ENCODE peak calls at places on chromosome 4, in eight cellular contexts. E is hepatocyte, Q is PC-3, T is neural progenitor cell, F is Karpas-422, V is aorta, L is HCT116, Z is neuronal stem cell. D is an unnamed sample.

GRCh38 chr4:184310881-184311709 is 93.4 kb upstream of the ENPP6 start:
- DNase-seq in E (peak; percentile 43), Z (no peak), V (peak; percentile 47), T (no peak), Q (no peak), F (no peak), L (no peak), D (peak; percentile 80)

GRCh38 chr4:120052840-120053239 is 13.8 kb downstream of the MAD2L1 start:
- DNase-seq in T (no peak), Q (peak; percentile 14), E (peak; percentile 71), F (no peak), Z (no peak), L (no peak), V (peak; percentile 83), D (peak; percentile 56)

GRCh38 chr4:38308728-38309315 is 348.6 kb downstream of the PTTG2 start:
- DNase-seq in L (no peak), Q (peak; percentile 77), E (no peak), V (no peak), T (no peak), Z (no peak), F (no peak), D (no peak)

GRCh38 chr4:16752150-16752549 is 146.3 kb downstream of the LDB2 start:
- DNase-seq in Z (no peak), L (no peak), E (no peak), T (no peak), V (no peak), Q (peak; percentile 16), F (no peak), D (no peak)

GRCh38 chr4:6343950-6344408 is 74.3 kb downstream of the WFS1 start:
- DNase-seq in E (peak; percentile 52), V (peak; percentile 29), F (peak; percentile 62), Z (no peak), Q (peak; percentile 85), T (no peak), L (peak; percentile 79), D (no peak)

GRCh38 chr4:82706349-82707000 is 92.1 kb downstream of the SCD5 start:
- DNase-seq in F (no peak), L (no peak), Z (no peak), Q (no peak), T (no peak), V (no peak), E (no peak), D (no peak)

GRCh38 chr4:177718514-177718913 is 276.3 kb upstream of the AGA start:
- DNase-seq in E (no peak), V (no peak), T (no peak), Q (peak; percentile 34), L (no peak), F (no peak), Z (no peak), D (no peak)

GRCh38 chr4:1871471-1872021 is 353 bp downstream of the NSD2 start:
- DNase-seq in Q (no peak), T (no peak), F (no peak), Z (peak; percentile 59), V (peak; percentile 65), E (peak; percentile 73), L (no peak), D (no peak)

GRCh38 chr4:139628184-139629012 is 37.2 kb upstream of the MGST2 start:
- DNase-seq in L (no peak), Z (no peak), F (no peak), Q (no peak), V (no peak), E (no peak), T (peak; percentile 70), D (no peak)

GRCh38 chr4:165443276-165443675 is 64.5 kb downstream of the CPE start:
- DNase-seq in L (no peak), T (no peak), F (no peak), E (no peak), Q (no peak), Z (no peak), V (no peak), D (no peak)

GRCh38 chr4:18934197-18934596 is 912.6 kb upstream of the LCORL start:
- DNase-seq in V (no peak), Q (peak; percentile 33), Z (no peak), T (no peak), L (no peak), E (no peak), F (peak; percentile 49), D (no peak)

GRCh38 chr4:36399762-36400353 is 118.4 kb downstream of the DTHD1 start:
- DNase-seq in E (peak; percentile 41), L (no peak), F (peak; percentile 60), Q (peak; percentile 53), Z (no peak), V (no peak), T (peak; percentile 15), D (no peak)

GRCh38 chr4:148074462-148074861 is 342.6 kb downstream of the ARHGAP10 start:
- DNase-seq in L (no peak), T (no peak), Z (no peak), Q (no peak), V (no peak), E (no peak), F (no peak), D (no peak)

GRCh38 chr4:43781125-43781524 is 667.5 kb downstream of the KCTD8 start:
- DNase-seq in Q (no peak), Z (no peak), E (no peak), L (no peak), V (no peak), F (no peak), T (no peak), D (no peak)

GRCh38 chr4:48129307-48130014 is 4.6 kb downstream of the TXK start:
- DNase-seq in L (no peak), E (peak; percentile 30), F (no peak), Q (peak; percentile 3), T (no peak), V (no peak), Z (no peak), D (peak; percentile 76)

GRCh38 chr4:183142566-183143545 is 43.8 kb downstream of the WWC2 start:
- DNase-seq in E (peak; percentile 47), Q (peak; percentile 85), T (no peak), Z (no peak), V (peak; percentile 52), L (no peak), F (no peak), D (peak; percentile 51)

GRCh38 chr4:7957113-7957656 is 17.5 kb upstream of the AFAP1 start:
- DNase-seq in Q (no peak), L (no peak), V (peak; percentile 5), F (no peak), Z (no peak), T (no peak), E (no peak), D (no peak)

GRCh38 chr4:123930971-123931370 is 534.4 kb downstream of the SPRY1 start:
- DNase-seq in Z (no peak), F (no peak), Q (no peak), T (no peak), L (no peak), E (no peak), V (no peak), D (no peak)

GRCh38 chr4:165631912-165632311 is 241.1 kb upstream of the TLL1 start:
- DNase-seq in T (no peak), E (no peak), L (no peak), Q (no peak), F (no peak), V (no peak), Z (no peak), D (no peak)

GRCh38 chr4:112894951-112895350 is 154.5 kb upstream of the ANK2 start:
- DNase-seq in Q (no peak), V (no peak), F (no peak), L (no peak), Z (no peak), E (no peak), T (no peak), D (no peak)

GRCh38 chr4:183011213-183011907 is 87.7 kb upstream of the WWC2 start:
- DNase-seq in T (no peak), F (no peak), L (no peak), E (no peak), V (no peak), Z (no peak), Q (peak; percentile 29), D (no peak)

GRCh38 chr4:73684097-73684496 is 56.3 kb upstream of the CXCL8 start:
- DNase-seq in V (no peak), E (no peak), L (no peak), Z (no peak), T (peak; percentile 26), Q (no peak), F (no peak), D (no peak)

GRCh38 chr4:144449623-144450022 is 196.3 kb upstream of the HHIP start:
- DNase-seq in F (no peak), Z (no peak), T (no peak), L (no peak), E (peak; percentile 61), Q (peak; percentile 29), V (peak; percentile 48), D (peak; percentile 40)

GRCh38 chr4:175946472-175947116 is 119.0 kb upstream of the WDR17 start:
- DNase-seq in V (no peak), L (no peak), T (no peak), Q (no peak), Z (no peak), E (no peak), F (no peak), D (no peak)

GRCh38 chr4:146059153-146059552 is 116.4 kb upstream of the LSM6 start:
- DNase-seq in F (peak; percentile 89), Z (no peak), E (no peak), V (no peak), L (no peak), T (no peak), Q (no peak), D (no peak)
- H3K4me1 ChIP-seq in F (peaks cover 68% of the 10 kb centered on the region), Z (no peaks in the 10 kb centered on the region), E (no peaks in the 10 kb centered on the region), V (peaks cover 1% of the 10 kb centered on the region), L (no peaks in the 10 kb centered on the region), T (no peaks in the 10 kb centered on the region), Q (no peaks in the 10 kb centered on the region), D (no peaks in the 10 kb centered on the region)

GRCh38 chr4:185840953-185841352 is 29.0 kb upstream of the SORBS2 start:
- DNase-seq in E (no peak), Q (no peak), L (no peak), F (no peak), V (no peak), T (no peak), Z (no peak), D (no peak)
- H3K4me1 ChIP-seq in E (peaks cover 50% of the 10 kb centered on the region), Q (peaks cover 23% of the 10 kb centered on the region), L (peaks cover 8% of the 10 kb centered on the region), F (no peaks in the 10 kb centered on the region), V (peaks cover 2% of the 10 kb centered on the region), T (peaks cover 44% of the 10 kb centered on the region), Z (peaks cover 42% of the 10 kb centered on the region), D (peaks cover 14% of the 10 kb centered on the region)

GRCh38 chr4:87080462-87080861 is 140.0 kb downstream of the KLHL8 start:
- DNase-seq in L (no peak), E (no peak), V (no peak), F (no peak), Q (no peak), T (no peak), Z (no peak), D (no peak)
- H3K4me1 ChIP-seq in L (no peaks in the 10 kb centered on the region), E (peaks cover 22% of the 10 kb centered on the region), V (peaks cover 10% of the 10 kb centered on the region), F (no peaks in the 10 kb centered on the region), Q (peaks cover 8% of the 10 kb centered on the region), T (peaks cover 23% of the 10 kb centered on the region), Z (peaks cover 3% of the 10 kb centered on the region), D (peaks cover 9% of the 10 kb centered on the region)

DNA sequence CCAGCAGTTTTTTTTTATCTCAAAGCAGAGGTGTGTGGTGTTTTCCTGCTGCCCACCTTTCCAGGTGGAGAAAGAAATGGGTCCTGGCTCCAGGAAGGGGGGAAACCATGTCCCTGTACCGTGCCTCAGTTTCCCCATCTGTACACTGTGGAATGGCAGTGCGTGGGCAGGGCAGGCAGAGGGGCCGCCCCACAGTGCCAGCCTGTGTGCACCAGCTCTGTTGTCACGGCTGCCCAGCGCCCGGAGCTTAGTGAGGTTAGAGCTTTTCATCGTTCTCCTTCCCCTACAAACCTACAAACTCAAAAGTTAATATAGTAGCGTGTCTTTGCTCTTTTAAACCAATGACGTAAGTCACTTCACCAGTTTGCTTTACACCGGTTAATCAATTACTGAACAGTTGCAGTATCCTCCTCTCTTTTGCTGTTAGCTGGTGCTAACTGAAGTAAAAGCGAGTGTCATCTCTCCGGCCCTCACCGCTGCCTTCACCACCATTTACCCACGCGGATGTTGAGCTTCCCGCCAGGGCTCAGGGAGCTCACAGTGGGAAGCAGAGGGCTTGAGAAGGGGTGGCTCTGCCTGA is 114.8 kb upstream of the ADRA2C start:
- DNase-seq in Z (no peak), F (no peak), Q (no peak), L (no peak), T (no peak), V (no peak), E (peak; percentile 28), D (no peak)
- H3K4me1 ChIP-seq in Z (peaks cover 2% of the 10 kb centered on the region), F (no peaks in the 10 kb centered on the region), Q (no peaks in the 10 kb centered on the region), L (no peaks in the 10 kb centered on the region), T (peaks cover 6% of the 10 kb centered on the region), V (no peaks in the 10 kb centered on the region), E (peaks cover 4% of the 10 kb centered on the region), D (no peaks in the 10 kb centered on the region)